ENCODE peak calls at places on chromosomes 13 and 19, in seven cellular contexts. One of them, this sample, is unnamed.

GRCh38 chr19:48738557-48739399 is 1.6 kb downstream of the RASIP1 start:
- DNase-seq in SK-N-SH: peak; percentile 100
- DNase-seq in GM12878: peak; percentile 11
- DNase-seq in HCT116: peak; percentile 82
- DNase-seq in K562: peak; percentile 98
- DNase-seq in H1: peak; percentile 99
- DNase-seq in HepG2: peak; percentile 92
- DNase-seq in this sample: peak; percentile 92

GRCh38 chr19:35540356-35540927 is 5.0 kb upstream of the TMEM147 start:
- DNase-seq in GM12878: no peak
- DNase-seq in HepG2: no peak
- DNase-seq in H1: no peak
- DNase-seq in HCT116: no peak
- DNase-seq in K562: no peak
- DNase-seq in SK-N-SH: no peak
- DNase-seq in this sample: no peak

GRCh38 chr19:43754562-43755255 is at the start of gene SMG9:
- DNase-seq in SK-N-SH: peak; percentile 97
- DNase-seq in H1: peak; percentile 97
- DNase-seq in K562: peak; percentile 97
- DNase-seq in HepG2: peak; percentile 94
- DNase-seq in GM12878: peak; percentile 89
- DNase-seq in HCT116: peak; percentile 95
- DNase-seq in this sample: peak; percentile 94

GRCh38 chr19:56347163-56347778 is 32.6 kb upstream of the ZSCAN5A start:
- DNase-seq in HepG2: no peak
- DNase-seq in K562: no peak
- DNase-seq in GM12878: no peak
- DNase-seq in H1: no peak
- DNase-seq in HCT116: no peak
- DNase-seq in SK-N-SH: no peak
- DNase-seq in this sample: no peak

GRCh38 chr13:33284916-33285315 is 639 bp downstream of the STARD13 start:
- DNase-seq in K562: no peak
- DNase-seq in H1: no peak
- DNase-seq in SK-N-SH: no peak
- DNase-seq in HepG2: peak; percentile 17
- DNase-seq in GM12878: no peak
- DNase-seq in HCT116: no peak
- DNase-seq in this sample: no peak

GRCh38 chr19:36009220-36009619 is 607 bp upstream of the SYNE4 start:
- DNase-seq in K562: no peak
- DNase-seq in GM12878: no peak
- DNase-seq in HCT116: no peak
- DNase-seq in H1: peak; percentile 82
- DNase-seq in HepG2: no peak
- DNase-seq in SK-N-SH: peak; percentile 90
- DNase-seq in this sample: peak; percentile 58

GRCh38 chr19:32061304-32061703 is 284.1 kb upstream of the ZNF507 start:
- DNase-seq in K562: no peak
- DNase-seq in H1: no peak
- DNase-seq in HCT116: no peak
- DNase-seq in GM12878: no peak
- DNase-seq in SK-N-SH: no peak
- DNase-seq in HepG2: no peak
- DNase-seq in this sample: no peak

GRCh38 chr13:95385808-95386207 is 84.6 kb upstream of the ABCC4 start:
- DNase-seq in H1: no peak
- DNase-seq in GM12878: no peak
- DNase-seq in K562: no peak
- DNase-seq in HepG2: no peak
- DNase-seq in SK-N-SH: no peak
- DNase-seq in HCT116: no peak
- DNase-seq in this sample: no peak

GRCh38 chr19:30256510-30256850 is 115.7 kb upstream of the ZNF536 start:
- DNase-seq in K562: no peak
- DNase-seq in GM12878: no peak
- DNase-seq in H1: no peak
- DNase-seq in HCT116: no peak
- DNase-seq in HepG2: no peak
- DNase-seq in SK-N-SH: peak; percentile 66
- DNase-seq in this sample: no peak

GRCh38 chr13:24511019-24511823 is 1.4 kb downstream of the PARP4 start:
- DNase-seq in GM12878: peak; percentile 63
- DNase-seq in H1: no peak
- DNase-seq in SK-N-SH: peak; percentile 32
- DNase-seq in K562: peak; percentile 9
- DNase-seq in HepG2: peak; percentile 26
- DNase-seq in HCT116: peak; percentile 65
- DNase-seq in this sample: peak; percentile 44

GRCh38 chr13:105762096-105762495 is 773.4 kb downstream of the EFNB2 start:
- DNase-seq in GM12878: no peak
- DNase-seq in HepG2: no peak
- DNase-seq in HCT116: no peak
- DNase-seq in SK-N-SH: no peak
- DNase-seq in H1: no peak
- DNase-seq in K562: no peak
- DNase-seq in this sample: no peak

GRCh38 chr13:30097695-30098094 is 209.7 kb downstream of the KATNAL1 start:
- DNase-seq in HCT116: no peak
- DNase-seq in K562: no peak
- DNase-seq in GM12878: no peak
- DNase-seq in HepG2: no peak
- DNase-seq in H1: no peak
- DNase-seq in SK-N-SH: no peak
- DNase-seq in this sample: no peak

DNA sequence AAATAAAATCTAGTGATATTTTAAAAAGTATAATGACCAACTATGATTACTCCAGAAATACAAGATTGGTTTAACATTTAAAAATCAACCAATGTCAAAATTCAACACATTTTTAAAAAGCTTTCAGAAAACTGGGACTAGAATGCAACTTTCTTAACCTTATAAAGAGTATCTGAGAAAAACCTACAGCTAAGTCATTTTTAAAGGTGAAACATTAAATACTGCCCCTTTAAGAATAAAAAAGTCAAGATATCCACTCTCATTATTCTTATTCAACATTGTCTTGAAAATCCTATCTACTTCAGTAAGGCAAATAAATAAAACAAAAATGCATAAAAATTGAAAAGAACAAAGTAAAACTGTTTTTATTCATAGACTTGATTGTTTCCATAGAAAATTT is 673.2 kb downstream of the UQCRFS1 start:
- DNase-seq in GM12878: no peak
- DNase-seq in HCT116: no peak
- DNase-seq in HepG2: no peak
- DNase-seq in K562: no peak
- DNase-seq in SK-N-SH: no peak
- DNase-seq in H1: no peak
- DNase-seq in this sample: no peak
- TF ChIP-seq JUND in GM12878: no peak
- TF ChIP-seq JUND in HCT116: no peak
- TF ChIP-seq JUND in HepG2: no peak
- TF ChIP-seq JUND in K562: no peak
- TF ChIP-seq JUND in SK-N-SH: no peak
- TF ChIP-seq JUND in H1: no peak
- TF ChIP-seq JUND in this sample: no peak

DNA sequence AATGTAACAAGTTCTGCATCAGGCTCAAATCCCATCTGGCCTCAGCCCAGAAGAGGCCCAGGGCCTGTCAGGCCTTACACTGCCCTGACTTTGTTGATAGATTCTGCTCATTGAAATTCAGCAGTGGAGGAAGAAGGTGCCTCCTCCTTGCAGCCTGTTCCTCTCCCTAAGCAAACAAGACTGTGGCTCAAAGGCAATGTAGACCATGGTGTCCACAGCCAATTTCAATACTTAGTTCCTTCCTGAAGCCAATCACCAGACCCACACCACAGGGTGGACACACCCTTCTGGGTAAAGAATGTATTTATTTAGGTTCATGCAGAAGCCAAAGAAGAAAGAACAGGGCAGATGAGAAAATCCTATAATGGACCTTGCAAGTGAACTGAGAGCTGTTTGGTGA is 59.4 kb downstream of the LACC1 start:
- DNase-seq in K562: no peak
- DNase-seq in GM12878: no peak
- DNase-seq in SK-N-SH: no peak
- DNase-seq in H1: no peak
- DNase-seq in HepG2: no peak
- DNase-seq in HCT116: no peak
- DNase-seq in this sample: peak; percentile 20
- TF ChIP-seq JUND in K562: no peak
- TF ChIP-seq JUND in GM12878: no peak
- TF ChIP-seq JUND in SK-N-SH: no peak
- TF ChIP-seq JUND in H1: no peak
- TF ChIP-seq JUND in HepG2: no peak
- TF ChIP-seq JUND in HCT116: no peak
- TF ChIP-seq JUND in this sample: no peak

DNA sequence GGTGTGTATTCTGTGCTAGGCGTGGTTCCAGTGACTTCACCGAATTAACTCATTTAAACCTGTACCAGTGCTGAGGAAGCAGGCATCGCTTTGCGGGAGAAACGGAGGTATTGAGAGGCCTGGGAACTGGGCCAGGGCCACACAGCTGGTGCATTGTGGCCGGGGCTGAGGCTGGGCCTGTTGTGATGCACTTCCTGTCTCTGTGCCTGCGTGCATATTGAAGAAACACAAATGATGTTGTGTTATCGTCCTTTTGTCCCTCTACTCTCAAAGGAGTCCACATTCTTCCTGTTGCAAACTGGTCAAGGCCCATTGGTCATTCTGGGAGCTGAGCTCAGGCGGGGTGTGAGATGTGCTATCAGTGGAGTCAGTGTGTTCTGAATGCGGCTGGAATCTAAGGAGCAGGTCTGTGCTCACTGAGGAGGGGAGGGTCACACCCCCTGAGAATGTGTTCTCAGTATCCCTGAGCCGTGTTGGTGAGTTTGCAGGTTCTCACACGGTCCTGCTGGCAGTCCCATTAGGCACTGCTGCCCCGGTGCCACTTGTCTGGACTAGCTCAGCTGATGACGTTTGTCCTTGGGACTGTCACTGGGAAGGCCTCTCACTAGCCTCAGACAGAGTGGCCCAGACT is 62.1 kb downstream of the ARHGEF7 start:
- DNase-seq in HepG2: no peak
- DNase-seq in H1: no peak
- DNase-seq in K562: no peak
- DNase-seq in SK-N-SH: no peak
- DNase-seq in GM12878: no peak
- DNase-seq in HCT116: no peak
- DNase-seq in this sample: no peak
- TF ChIP-seq JUND in HepG2: no peak
- TF ChIP-seq JUND in H1: no peak
- TF ChIP-seq JUND in K562: no peak
- TF ChIP-seq JUND in SK-N-SH: no peak
- TF ChIP-seq JUND in GM12878: no peak
- TF ChIP-seq JUND in HCT116: no peak
- TF ChIP-seq JUND in this sample: no peak

GRCh38 chr19:13623686-13624405 is 117.6 kb upstream of the CACNA1A start:
- DNase-seq in K562: no peak
- DNase-seq in H1: no peak
- DNase-seq in GM12878: no peak
- DNase-seq in SK-N-SH: no peak
- DNase-seq in HCT116: no peak
- DNase-seq in HepG2: no peak
- DNase-seq in this sample: no peak
- TF ChIP-seq JUND in K562: no peak
- TF ChIP-seq JUND in H1: no peak
- TF ChIP-seq JUND in GM12878: no peak
- TF ChIP-seq JUND in SK-N-SH: no peak
- TF ChIP-seq JUND in HCT116: no peak
- TF ChIP-seq JUND in HepG2: no peak
- TF ChIP-seq JUND in this sample: no peak

DNA sequence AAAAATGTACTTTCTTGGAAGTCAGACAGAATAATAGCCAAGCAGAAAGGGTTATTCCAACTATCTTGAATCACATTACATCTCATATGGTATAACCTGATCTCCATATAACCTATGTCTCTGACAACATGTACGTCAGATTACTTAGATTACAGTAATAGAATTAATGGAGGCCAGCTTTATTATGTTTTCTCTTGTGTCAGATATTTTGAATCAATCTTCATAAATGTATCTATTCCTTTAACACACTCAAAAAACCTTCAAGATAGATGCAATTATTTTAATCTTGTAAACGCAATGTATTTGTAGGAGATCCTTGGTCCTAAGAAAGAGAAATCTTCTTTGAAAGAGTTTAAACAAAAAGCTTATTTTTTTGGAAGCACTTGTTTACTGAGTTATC is 188.4 kb upstream of the KLF12 start:
- DNase-seq in SK-N-SH: no peak
- DNase-seq in GM12878: no peak
- DNase-seq in HepG2: no peak
- DNase-seq in H1: no peak
- DNase-seq in HCT116: no peak
- DNase-seq in K562: no peak
- DNase-seq in this sample: no peak
- TF ChIP-seq JUND in SK-N-SH: no peak
- TF ChIP-seq JUND in GM12878: no peak
- TF ChIP-seq JUND in HepG2: no peak
- TF ChIP-seq JUND in H1: no peak
- TF ChIP-seq JUND in HCT116: no peak
- TF ChIP-seq JUND in K562: no peak
- TF ChIP-seq JUND in this sample: no peak

DNA sequence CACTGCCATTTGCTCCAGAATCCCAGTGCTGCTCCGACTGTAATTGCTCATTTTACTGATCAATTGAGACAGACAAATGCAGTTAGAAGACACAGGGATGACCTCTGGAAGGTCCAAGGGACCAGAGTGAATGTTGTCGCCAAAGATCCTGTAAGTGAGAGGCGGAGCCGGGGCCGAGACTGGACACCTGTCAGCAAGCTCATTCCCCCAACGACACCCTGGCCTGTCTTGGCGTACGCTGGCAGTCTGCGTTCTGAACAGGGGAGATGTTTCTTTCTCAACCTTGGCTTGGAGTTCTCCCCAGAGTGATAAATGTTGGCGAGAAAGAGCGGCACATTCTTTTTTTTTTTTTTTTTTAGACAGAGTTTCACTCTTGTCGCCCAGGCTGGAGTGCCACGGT is 24.2 kb downstream of the GADD45B start:
- DNase-seq in GM12878: no peak
- DNase-seq in HepG2: no peak
- DNase-seq in HCT116: no peak
- DNase-seq in SK-N-SH: no peak
- DNase-seq in K562: no peak
- DNase-seq in H1: no peak
- DNase-seq in this sample: no peak
- TF ChIP-seq JUND in GM12878: no peak
- TF ChIP-seq JUND in HepG2: no peak
- TF ChIP-seq JUND in HCT116: no peak
- TF ChIP-seq JUND in SK-N-SH: no peak
- TF ChIP-seq JUND in K562: no peak
- TF ChIP-seq JUND in H1: no peak
- TF ChIP-seq JUND in this sample: no peak

DNA sequence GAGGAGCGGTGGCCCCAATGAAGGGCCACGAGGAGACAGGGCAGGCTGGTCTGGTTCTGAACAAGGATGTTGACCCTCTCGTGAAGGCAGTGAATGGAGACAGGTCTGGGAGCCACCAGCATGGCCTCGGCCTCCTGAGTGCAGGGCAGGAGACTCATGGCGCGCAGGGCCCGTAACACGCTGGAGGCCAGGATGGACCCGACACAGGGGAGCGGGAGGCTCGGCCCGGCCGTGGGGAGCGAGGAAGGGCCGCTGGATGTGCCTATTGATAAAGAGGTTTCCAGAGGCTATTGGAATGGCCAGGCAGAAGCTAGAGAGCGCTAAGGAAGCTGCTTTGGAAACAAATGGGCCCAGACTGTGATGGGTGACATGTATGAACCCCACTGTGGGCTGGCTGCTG is 132.5 kb downstream of the STK24 start:
- DNase-seq in HepG2: no peak
- DNase-seq in SK-N-SH: no peak
- DNase-seq in GM12878: no peak
- DNase-seq in H1: no peak
- DNase-seq in K562: no peak
- DNase-seq in HCT116: no peak
- DNase-seq in this sample: no peak
- TF ChIP-seq JUND in HepG2: no peak
- TF ChIP-seq JUND in SK-N-SH: no peak
- TF ChIP-seq JUND in GM12878: no peak
- TF ChIP-seq JUND in H1: no peak
- TF ChIP-seq JUND in K562: no peak
- TF ChIP-seq JUND in HCT116: no peak
- TF ChIP-seq JUND in this sample: no peak